ENCODE peak calls at places on chromosome 13, in five cellular contexts. X is HS-5; L is stimulated activated CD4-positive, alpha-beta T cell treated with anti-CD3 and anti-CD28 coated beads, Interleukin-12 subunit alpha, Interleukin-12 subunit beta, amount 100 ng/mL, for 24 hours; B is GM04504; F is putamen. A is an unnamed sample.
A peak's percentile ranks its signal among the peaks of the same experiment; 100 is the strongest.

GRCh38 chr13:38303816-38304215 is 45.8 kb upstream of the UFM1 start:
- DNase-seq in X (no peak), L (no peak), B (no peak), F (no peak), A (no peak)

GRCh38 chr13:50014404-50014803 is 840 bp upstream of the KCNRG start:
- DNase-seq in X (no peak), L (no peak), B (no peak), F (no peak), A (no peak)

GRCh38 chr13:73967397-73968165 is 166.6 kb downstream of the KLF12 start:
- DNase-seq in X (no peak), L (no peak), B (no peak), F (no peak), A (no peak)

GRCh38 chr13:102879793-102880499 is 34.1 kb downstream of the ERCC5 start:
- DNase-seq in X (no peak), L (no peak), B (no peak), F (no peak), A (no peak)

GRCh38 chr13:54852831-54853230 is 1824.2 kb downstream of the OLFM4 start:
- DNase-seq in X (no peak), L (no peak), B (no peak), F (no peak), A (no peak)

GRCh38 chr13:73983109-73983508 is 151.1 kb downstream of the KLF12 start:
- DNase-seq in X (no peak), L (no peak), B (no peak), F (no peak), A (no peak)

GRCh38 chr13:50149143-50149703 is 134.0 kb downstream of the KCNRG start:
- DNase-seq in X (no peak), L (no peak), B (no peak), F (no peak), A (no peak)

GRCh38 chr13:26168276-26168814 is 53.8 kb downstream of the RNF6 start:
- DNase-seq in X (no peak), L (no peak), B (peak; percentile 3), F (no peak), A (no peak)

GRCh38 chr13:64925284-64925683 is 2304.9 kb downstream of the PCDH9 start:
- DNase-seq in X (no peak), L (no peak), B (no peak), F (no peak), A (no peak)

GRCh38 chr13:80345771-80346510 is 5.0 kb upstream of the SPRY2 start:
- DNase-seq in X (no peak), L (no peak), B (no peak), F (no peak), A (no peak)

A was measured in right lobe of liver.